ENCODE peak calls at places on chromosomes 16 and 17, in seven cellular contexts. H is choroid plexus epithelial cell, U is fibroblast of pulmonary artery, K is BJ, N is prostate gland, C is esophagus squamous epithelium, I is AG10803. G is an unnamed sample.

GRCh38 chr17:2138318-2138717 is 83.4 kb downstream of the HIC1 start:
- DNase-seq in H (peak; percentile 38), U (peak; percentile 11), K (no peak), N (no peak), C (no peak), I (peak; percentile 28), G (peak; percentile 19)

GRCh38 chr17:4672055-4672630 is 30.7 kb upstream of the ALOX15 start:
- DNase-seq in H (no peak), U (no peak), K (no peak), N (no peak), C (no peak), I (no peak), G (no peak)

GRCh38 chr16:86072328-86073102 is 173.6 kb downstream of the IRF8 start:
- DNase-seq in H (peak; percentile 89), U (peak; percentile 82), K (peak; percentile 6), N (peak; percentile 53), C (no peak), I (peak; percentile 69), G (peak; percentile 78)

GRCh38 chr17:3002538-3003301 is 60.7 kb downstream of the OR1D5 start:
- DNase-seq in H (no peak), U (no peak), K (no peak), N (no peak), C (no peak), I (no peak), G (no peak)

GRCh38 chr17:81933178-81933699 is 3.9 kb downstream of the PYCR1 start:
- DNase-seq in H (no peak), U (no peak), K (no peak), N (no peak), C (no peak), I (no peak), G (no peak)

GRCh38 chr17:67281736-67282135 is 36.7 kb upstream of the HELZ start:
- DNase-seq in H (no peak), U (no peak), K (no peak), N (no peak), C (no peak), I (no peak), G (no peak)

GRCh38 chr16:30903596-30903995 is 7.2 kb downstream of the CTF1 start:
- DNase-seq in H (peak; percentile 23), U (peak; percentile 61), K (no peak), N (no peak), C (no peak), I (peak; percentile 54), G (peak; percentile 41)

GRCh38 chr16:56372013-56372634 is 53.2 kb downstream of the AMFR start:
- DNase-seq in H (no peak), U (no peak), K (no peak), N (no peak), C (no peak), I (no peak), G (no peak)

GRCh38 chr17:66548158-66548557 is 245.7 kb downstream of the PRKCA start:
- DNase-seq in H (no peak), U (no peak), K (no peak), N (no peak), C (no peak), I (peak; percentile 69), G (no peak)

GRCh38 chr17:29143894-29144293 is 36.3 kb downstream of the MYO18A start:
- DNase-seq in H (no peak), U (no peak), K (no peak), N (no peak), C (no peak), I (peak; percentile 40), G (no peak)

GRCh38 chr17:27526603-27527002 is 70.4 kb downstream of the KSR1 start:
- DNase-seq in H (peak; percentile 71), U (peak; percentile 52), K (no peak), N (peak; percentile 22), C (no peak), I (peak; percentile 46), G (peak; percentile 58)

GRCh38 chr16:84692451-84692850 is 7.3 kb upstream of the USP10 start:
- DNase-seq in H (peak; percentile 58), U (peak; percentile 91), K (no peak), N (no peak), C (no peak), I (no peak), G (peak; percentile 58)

GRCh38 chr17:16106161-16106891 is 106.7 kb downstream of the TTC19 start:
- DNase-seq in H (peak; percentile 66), U (peak; percentile 81), K (no peak), N (no peak), C (no peak), I (peak; percentile 55), G (peak; percentile 81)

GRCh38 chr16:7431723-7432122 is 99.1 kb downstream of the RBFOX1 start:
- DNase-seq in H (no peak), U (no peak), K (no peak), N (no peak), C (no peak), I (no peak), G (no peak)

GRCh38 chr16:79672524-79672923 is 72.0 kb upstream of the MAF start:
- DNase-seq in H (no peak), U (no peak), K (no peak), N (no peak), C (no peak), I (no peak), G (no peak)

GRCh38 chr16:66918355-66918754 is 330 bp downstream of the CDH16 start:
- DNase-seq in H (no peak), U (no peak), K (no peak), N (no peak), C (no peak), I (no peak), G (no peak)

GRCh38 chr16:27646811-27647210 is 96.9 kb downstream of the KATNIP start:
- DNase-seq in H (peak; percentile 57), U (peak; percentile 9), K (no peak), N (no peak), C (no peak), I (no peak), G (peak; percentile 9)

GRCh38 chr17:1485311-1485747 is 7.2 kb downstream of the MYO1C start:
- DNase-seq in H (no peak), U (no peak), K (no peak), N (no peak), C (no peak), I (no peak), G (peak; percentile 39)

GRCh38 chr17:7435676-7436555 is 681 bp downstream of the TMEM102 start:
- DNase-seq in H (no peak), U (no peak), K (no peak), N (peak; percentile 25), C (no peak), I (no peak), G (no peak)

GRCh38 chr17:36182176-36183000 is 6.0 kb upstream of the TBC1D3B start:
- DNase-seq in H (peak; percentile 28), U (peak; percentile 9), K (no peak), N (peak; percentile 17), C (no peak), I (no peak), G (no peak)

GRCh38 chr17:63610854-63611253 is 10.2 kb downstream of the TACO1 start:
- DNase-seq in H (no peak), U (no peak), K (no peak), N (no peak), C (no peak), I (no peak), G (no peak)

GRCh38 chr16:76910931-76911330 is 280.1 kb upstream of the MON1B start:
- DNase-seq in H (peak; percentile 57), U (peak; percentile 96), K (no peak), N (no peak), C (no peak), I (peak; percentile 68), G (peak; percentile 90)

GRCh38 chr17:18070861-18071340 is 16.8 kb upstream of the DRG2 start:
- DNase-seq in H (peak; percentile 61), U (peak; percentile 45), K (no peak), N (no peak), C (no peak), I (peak; percentile 49), G (peak; percentile 52)

GRCh38 chr16:20904507-20905079 is 4.0 kb downstream of the LYRM1 start:
- DNase-seq in H (peak; percentile 80), U (peak; percentile 86), K (no peak), N (peak; percentile 21), C (no peak), I (peak; percentile 82), G (peak; percentile 89)

GRCh38 chr17:66943484-66943883 is 21.0 kb upstream of the CACNG4 start:
- DNase-seq in H (no peak), U (no peak), K (no peak), N (no peak), C (no peak), I (no peak), G (no peak)

GRCh38 chr16:3637371-3637923 is 17.0 kb upstream of the DNASE1 start:
- DNase-seq in H (peak; percentile 49), U (peak; percentile 36), K (no peak), N (no peak), C (no peak), I (peak; percentile 28), G (peak; percentile 9)

GRCh38 chr17:45334701-45335677 is 18.2 kb upstream of the MAP3K14 start:
- DNase-seq in H (no peak), U (no peak), K (no peak), N (no peak), C (no peak), I (no peak), G (no peak)

GRCh38 chr16:68084504-68085258 is 489 bp upstream of the NFATC3 start:
- DNase-seq in H (peak; percentile 59), U (peak; percentile 61), K (no peak), N (peak; percentile 81), C (peak; percentile 54), I (peak; percentile 69), G (peak; percentile 59)

GRCh38 chr16:81116285-81116684 is 20.1 kb upstream of the GCSH start:
- DNase-seq in H (no peak), U (no peak), K (no peak), N (no peak), C (no peak), I (no peak), G (no peak)

GRCh38 chr16:8832383-8833100 is 34.9 kb downstream of the PMM2 start:
- DNase-seq in H (no peak), U (no peak), K (no peak), N (no peak), C (no peak), I (no peak), G (no peak)
- H3K4me3 ChIP-seq in H (no peak overlapping the region), U (no peak overlapping the region), K (no peak overlapping the region), N (no peak overlapping the region), C (no peak overlapping the region), I (no peak overlapping the region), G (no peak overlapping the region)

GRCh38 chr16:711084-711483 is 3.8 kb upstream of the METRN start:
- DNase-seq in H (no peak), U (no peak), K (no peak), N (no peak), C (no peak), I (no peak), G (no peak)
- H3K4me3 ChIP-seq in H (no peak overlapping the region), U (no peak overlapping the region), K (no peak overlapping the region), N (no peak overlapping the region), C (no peak overlapping the region), I (no peak overlapping the region), G (no peak overlapping the region)

GRCh38 chr16:15672514-15673167 is 22.6 kb downstream of the NDE1 start:
- DNase-seq in H (peak; percentile 98), U (peak; percentile 98), K (peak; percentile 97), N (peak; percentile 95), C (peak; percentile 58), I (peak; percentile 99), G (peak; percentile 99)
- H3K4me3 ChIP-seq in H (peak overlapping the region; percentile 2), U (no peak overlapping the region), K (no peak overlapping the region), N (no peak overlapping the region), C (peak overlapping the region; percentile 33), I (peak overlapping the region; percentile 24), G (no peak overlapping the region)

DNA sequence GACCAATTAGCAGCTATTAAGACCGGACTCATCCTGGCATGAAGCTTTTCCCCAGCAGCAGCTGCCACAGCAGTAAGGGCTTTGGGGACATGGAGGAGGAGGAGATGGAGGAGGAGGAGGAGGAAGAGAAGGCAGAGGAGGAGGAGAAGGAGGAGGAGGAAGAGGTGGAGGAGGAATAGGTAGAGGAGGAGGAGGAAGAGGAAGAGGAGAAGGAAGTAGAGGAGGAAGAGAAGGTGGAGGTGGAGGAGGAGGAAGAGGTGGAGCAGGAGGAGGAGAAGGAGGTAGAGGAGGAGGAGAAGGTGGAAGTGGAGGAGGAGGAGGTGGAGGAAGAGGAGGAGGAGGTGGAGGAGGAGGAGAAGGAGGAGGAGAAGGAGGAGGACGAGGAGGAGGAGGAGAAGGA is 50.2 kb upstream of the IRX3 start:
- DNase-seq in H (no peak), U (no peak), K (no peak), N (no peak), C (no peak), I (no peak), G (no peak)
- H3K4me3 ChIP-seq in H (no peak overlapping the region), U (no peak overlapping the region), K (no peak overlapping the region), N (no peak overlapping the region), C (no peak overlapping the region), I (no peak overlapping the region), G (no peak overlapping the region)

G was measured in cardiac fibroblast.